ENCODE peak calls at places on chromosome 13, in five cellular contexts. Y is heart left ventricle, Q is body of pancreas, N is IMR-90, O is endothelial cell of umbilical vein. I is an unnamed sample.

GRCh38 chr13:76418404-76418803 is 467.8 kb downstream of the KCTD12 start:
- DNase-seq in Q (no peak), N (no peak), O (no peak), Y (no peak), I (no peak)

GRCh38 chr13:108561152-108561551 is 68.3 kb upstream of the MYO16 start:
- DNase-seq in Y (no peak), O (no peak), N (no peak), Q (no peak), I (no peak)

GRCh38 chr13:43758834-43759233 is 27.9 kb downstream of the ENOX1 start:
- DNase-seq in Y (no peak), N (no peak), O (no peak), Q (no peak), I (no peak)

GRCh38 chr13:102667911-102668310 is 26.9 kb downstream of the METTL21C start:
- DNase-seq in Y (no peak), O (no peak), N (no peak), Q (no peak), I (no peak)

GRCh38 chr13:94351292-94352000 is 128.0 kb downstream of the DCT start:
- DNase-seq in Q (no peak), N (peak; percentile 92), O (no peak), Y (no peak), I (no peak)

GRCh38 chr13:44169018-44169909 is 204.4 kb upstream of the SERP2 start:
- DNase-seq in Y (no peak), Q (no peak), N (peak; percentile 33), O (no peak), I (no peak)

GRCh38 chr13:98524391-98524790 is 52.5 kb downstream of the STK24 start:
- DNase-seq in Y (no peak), O (no peak), Q (no peak), N (no peak), I (no peak)

GRCh38 chr13:27927444-27928352 is 7.9 kb downstream of the PDX1 start:
- DNase-seq in O (no peak), N (no peak), Q (peak; percentile 19), Y (no peak), I (no peak)

GRCh38 chr13:60584976-60585375 is 188.0 kb downstream of the TDRD3 start:
- DNase-seq in O (no peak), Q (no peak), Y (peak; percentile 24), N (no peak), I (no peak)

GRCh38 chr13:111913790-111914189 is 153.2 kb upstream of the SOX1 start:
- DNase-seq in N (no peak), O (no peak), Y (no peak), Q (no peak), I (peak; percentile 5)

GRCh38 chr13:20394506-20394905 is 131.2 kb downstream of the CRYL1 start:
- DNase-seq in Q (no peak), N (no peak), Y (no peak), O (no peak), I (no peak)

GRCh38 chr13:63092461-63092860 is 1676.8 kb upstream of the PCDH20 start:
- DNase-seq in N (peak; percentile 53), Q (no peak), O (no peak), Y (no peak), I (no peak)

GRCh38 chr13:107742544-107742943 is 472.8 kb downstream of the LIG4 start:
- DNase-seq in N (no peak), O (no peak), Q (no peak), Y (no peak), I (no peak)

GRCh38 chr13:92719868-92720267 is 506.7 kb upstream of the GPC6 start:
- DNase-seq in Y (no peak), O (no peak), N (no peak), Q (no peak), I (no peak)

GRCh38 chr13:67267136-67267535 is 37.0 kb upstream of the PCDH9 start:
- DNase-seq in N (peak; percentile 35), O (no peak), Q (no peak), Y (no peak), I (no peak)

GRCh38 chr13:110419946-110420345 is 112.9 kb downstream of the COL4A2 start:
- DNase-seq in N (no peak), O (no peak), Q (no peak), Y (no peak), I (no peak)
- H3K4me1 ChIP-seq in N (peaks cover 21% of the 10 kb centered on the region), O (peaks cover 68% of the 10 kb centered on the region), Q (no peaks in the 10 kb centered on the region), Y (peaks cover 57% of the 10 kb centered on the region), I (peaks cover 29% of the 10 kb centered on the region)

DNA sequence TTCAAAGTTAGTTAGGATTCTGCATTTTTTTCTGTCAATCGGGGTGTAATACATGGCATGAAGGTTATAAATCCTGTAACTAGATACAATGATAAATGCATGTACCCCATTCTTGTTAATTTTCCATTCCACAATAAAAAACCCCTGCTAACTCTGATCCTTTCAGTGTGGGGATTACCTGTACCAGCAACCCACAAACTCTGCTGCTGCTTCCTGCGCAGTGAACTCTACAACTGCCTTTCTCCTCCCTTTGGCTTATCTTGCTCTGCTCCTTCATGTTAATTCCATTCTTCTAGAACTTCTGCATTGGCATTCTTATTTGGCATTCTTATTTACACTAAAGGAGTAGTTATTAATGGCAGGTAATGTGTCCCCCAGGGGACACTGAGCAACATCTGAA is 273.1 kb downstream of the KLF12 start:
- DNase-seq in N (no peak), O (no peak), Q (no peak), Y (no peak), I (no peak)
- H3K4me1 ChIP-seq in N (no peaks in the 10 kb centered on the region), O (no peaks in the 10 kb centered on the region), Q (no peaks in the 10 kb centered on the region), Y (no peaks in the 10 kb centered on the region), I (no peaks in the 10 kb centered on the region)

GRCh38 chr13:40576369-40576768 is 90.1 kb downstream of the FOXO1 start:
- DNase-seq in N (no peak), Q (no peak), Y (no peak), O (no peak), I (no peak)
- H3K4me1 ChIP-seq in N (no peaks in the 10 kb centered on the region), Q (peaks cover 44% of the 10 kb centered on the region), Y (peaks cover 37% of the 10 kb centered on the region), O (peaks cover 32% of the 10 kb centered on the region), I (peaks cover 20% of the 10 kb centered on the region)

DNA sequence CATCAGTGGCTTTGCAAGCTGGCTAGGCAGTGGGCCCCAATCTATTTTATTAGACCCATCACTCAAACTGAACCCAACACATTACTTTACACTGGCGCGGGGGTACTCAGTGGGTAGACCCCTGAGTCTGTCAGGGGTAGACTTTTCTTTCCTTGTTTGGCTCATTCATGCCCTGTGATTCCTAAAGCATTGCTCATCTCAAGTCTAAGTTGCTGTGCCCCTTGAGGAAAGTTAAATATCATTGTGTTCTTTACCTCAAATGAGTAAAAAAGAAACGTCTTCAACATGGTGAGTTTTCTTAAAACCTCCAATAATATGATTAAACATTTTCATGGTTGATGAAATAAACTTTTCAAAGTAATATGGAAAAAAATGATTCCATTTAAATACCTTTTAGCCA is 254.8 kb downstream of the DLEU7 start:
- DNase-seq in O (no peak), Q (no peak), N (no peak), Y (no peak), I (no peak)
- H3K4me1 ChIP-seq in O (peaks cover 5% of the 10 kb centered on the region), Q (no peaks in the 10 kb centered on the region), N (peaks cover 9% of the 10 kb centered on the region), Y (peaks cover 11% of the 10 kb centered on the region), I (peaks cover 7% of the 10 kb centered on the region)

DNA sequence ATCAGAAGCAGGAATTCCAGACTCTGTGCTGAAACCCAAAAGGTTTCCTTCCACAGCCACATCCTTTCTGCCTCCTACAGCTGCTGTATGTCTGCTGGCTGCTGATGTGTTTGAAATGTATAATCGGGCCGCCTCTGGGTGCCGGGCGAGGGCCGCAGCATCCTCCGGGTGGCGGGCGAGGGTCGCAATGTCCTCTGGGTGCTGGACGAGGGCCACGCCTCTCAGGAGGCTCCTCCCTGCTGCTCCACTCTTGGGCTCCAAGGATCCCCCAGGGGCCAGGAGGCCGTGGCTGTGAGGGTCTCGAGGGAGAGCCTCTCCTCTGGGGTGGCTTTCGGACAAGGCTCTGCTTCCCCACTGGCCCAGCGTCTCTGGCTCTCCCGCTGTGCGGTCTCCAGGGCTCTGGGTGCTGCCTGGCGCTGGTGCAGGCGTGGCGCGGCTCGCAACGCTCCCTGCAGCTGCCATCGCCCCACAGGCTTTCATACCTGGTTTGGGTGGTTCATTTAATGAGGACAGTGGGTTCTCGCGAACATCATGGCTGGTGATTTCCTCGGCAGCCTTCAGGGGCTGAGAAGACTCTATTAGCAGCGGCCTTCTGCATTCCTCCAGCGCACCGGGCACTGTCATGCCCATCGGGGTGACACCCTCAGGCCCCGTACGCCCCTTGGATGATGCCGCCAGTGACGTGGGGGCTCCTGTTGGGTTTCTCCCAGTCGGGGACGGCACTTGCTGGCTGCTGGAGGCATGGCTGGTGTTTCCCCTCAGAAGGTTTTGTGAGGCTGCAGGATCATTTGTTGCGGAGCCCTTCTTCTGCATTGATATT is 41.8 kb upstream of the GRTP1 start:
- DNase-seq in N (no peak), Q (no peak), O (no peak), Y (no peak), I (no peak)
- H3K4me1 ChIP-seq in N (peaks cover 6% of the 10 kb centered on the region), Q (no peaks in the 10 kb centered on the region), O (no peaks in the 10 kb centered on the region), Y (peaks cover 8% of the 10 kb centered on the region), I (no peaks in the 10 kb centered on the region)

DNA sequence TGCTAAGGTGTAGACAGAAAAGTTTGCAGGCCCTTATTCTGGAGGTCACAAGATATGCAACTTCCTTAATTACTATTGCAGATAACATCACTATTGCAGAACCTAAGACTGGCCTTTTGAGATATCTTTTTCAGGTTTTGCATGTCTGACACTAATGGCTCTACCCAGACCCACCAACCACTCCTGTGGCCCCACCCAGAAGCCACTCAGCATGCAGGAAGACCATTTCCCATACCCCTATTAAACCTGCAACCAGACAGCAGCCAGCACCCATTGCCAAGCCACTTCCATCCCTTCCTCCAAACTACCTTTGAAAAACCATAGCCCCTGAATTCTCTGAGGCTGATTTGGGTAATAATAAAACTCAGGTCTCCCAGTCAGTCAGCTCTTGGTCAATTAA is 297.6 kb downstream of the SLITRK6 start:
- DNase-seq in O (no peak), Y (no peak), N (no peak), Q (no peak), I (no peak)
- H3K4me1 ChIP-seq in O (no peaks in the 10 kb centered on the region), Y (no peaks in the 10 kb centered on the region), N (peaks cover 2% of the 10 kb centered on the region), Q (no peaks in the 10 kb centered on the region), I (no peaks in the 10 kb centered on the region)

I was measured in adrenal gland.